ENCODE peak calls at places on chromosomes 16 and 17, in seven cellular contexts. One of them, this sample, is unnamed.
A peak's percentile ranks its signal among the peaks of the same experiment; 100 is the strongest.

GRCh38 chr17:69874220-69874670 is 200.8 kb upstream of the KCNJ16 start:
- DNase-seq in WTC11: no peak
- DNase-seq in CD8-positive, alpha-beta T cell: no peak
- DNase-seq in left ventricle myocardium inferior: no peak
- DNase-seq in colonic mucosa: no peak
- DNase-seq in BJ: peak; percentile 56
- DNase-seq in A549: no peak
- DNase-seq in this sample: no peak

GRCh38 chr16:1557576-1557975 is 24.1 kb downstream of the TMEM204 start:
- DNase-seq in WTC11: no peak
- DNase-seq in CD8-positive, alpha-beta T cell: no peak
- DNase-seq in left ventricle myocardium inferior: no peak
- DNase-seq in colonic mucosa: no peak
- DNase-seq in BJ: no peak
- DNase-seq in A549: no peak
- DNase-seq in this sample: no peak

GRCh38 chr16:476039-476438 is 50.6 kb downstream of the RAB11FIP3 start:
- DNase-seq in WTC11: no peak
- DNase-seq in CD8-positive, alpha-beta T cell: no peak
- DNase-seq in left ventricle myocardium inferior: no peak
- DNase-seq in colonic mucosa: peak; percentile 34
- DNase-seq in BJ: no peak
- DNase-seq in A549: no peak
- DNase-seq in this sample: no peak

GRCh38 chr17:80030730-80031410 is 4.8 kb downstream of the TBC1D16 start:
- DNase-seq in WTC11: no peak
- DNase-seq in CD8-positive, alpha-beta T cell: no peak
- DNase-seq in left ventricle myocardium inferior: no peak
- DNase-seq in colonic mucosa: peak; percentile 82
- DNase-seq in BJ: no peak
- DNase-seq in A549: no peak
- DNase-seq in this sample: no peak

GRCh38 chr17:7327056-7327455 is 2.1 kb downstream of the NEURL4 start:
- DNase-seq in WTC11: no peak
- DNase-seq in CD8-positive, alpha-beta T cell: no peak
- DNase-seq in left ventricle myocardium inferior: no peak
- DNase-seq in colonic mucosa: no peak
- DNase-seq in BJ: no peak
- DNase-seq in A549: no peak
- DNase-seq in this sample: no peak

GRCh38 chr17:38748329-38749221 is at the start of gene PCGF2:
- DNase-seq in WTC11: peak; percentile 96
- DNase-seq in CD8-positive, alpha-beta T cell: no peak
- DNase-seq in left ventricle myocardium inferior: peak; percentile 94
- DNase-seq in colonic mucosa: peak; percentile 95
- DNase-seq in BJ: peak; percentile 31
- DNase-seq in A549: peak; percentile 94
- DNase-seq in this sample: peak; percentile 75

GRCh38 chr16:89534147-89534788 is 26.1 kb downstream of the SPG7 start:
- DNase-seq in WTC11: no peak
- DNase-seq in CD8-positive, alpha-beta T cell: peak; percentile 26
- DNase-seq in left ventricle myocardium inferior: no peak
- DNase-seq in colonic mucosa: no peak
- DNase-seq in BJ: no peak
- DNase-seq in A549: no peak
- DNase-seq in this sample: peak; percentile 61

GRCh38 chr16:83830091-83830768 is 22.5 kb downstream of the HSBP1 start:
- DNase-seq in WTC11: peak; percentile 28
- DNase-seq in CD8-positive, alpha-beta T cell: no peak
- DNase-seq in left ventricle myocardium inferior: no peak
- DNase-seq in colonic mucosa: no peak
- DNase-seq in BJ: no peak
- DNase-seq in A549: no peak
- DNase-seq in this sample: no peak

GRCh38 chr17:41654134-41654907 is 29.9 kb upstream of the KRT17 start:
- DNase-seq in WTC11: no peak
- DNase-seq in CD8-positive, alpha-beta T cell: no peak
- DNase-seq in left ventricle myocardium inferior: no peak
- DNase-seq in colonic mucosa: peak; percentile 94
- DNase-seq in BJ: no peak
- DNase-seq in A549: peak; percentile 79
- DNase-seq in this sample: no peak

GRCh38 chr17:44279586-44280344 is 11.8 kb upstream of the SLC4A1 start:
- DNase-seq in WTC11: peak; percentile 80
- DNase-seq in CD8-positive, alpha-beta T cell: no peak
- DNase-seq in left ventricle myocardium inferior: peak; percentile 78
- DNase-seq in colonic mucosa: peak; percentile 66
- DNase-seq in BJ: peak; percentile 51
- DNase-seq in A549: peak; percentile 51
- DNase-seq in this sample: peak; percentile 85

GRCh38 chr16:72936408-72936807 is 111.5 kb downstream of the ZFHX3 start:
- DNase-seq in WTC11: no peak
- DNase-seq in CD8-positive, alpha-beta T cell: no peak
- DNase-seq in left ventricle myocardium inferior: no peak
- DNase-seq in colonic mucosa: no peak
- DNase-seq in BJ: no peak
- DNase-seq in A549: no peak
- DNase-seq in this sample: no peak

GRCh38 chr17:35981908-35982330 is 622 bp upstream of the CCL16 start:
- DNase-seq in WTC11: peak; percentile 61
- DNase-seq in CD8-positive, alpha-beta T cell: no peak
- DNase-seq in left ventricle myocardium inferior: no peak
- DNase-seq in colonic mucosa: no peak
- DNase-seq in BJ: no peak
- DNase-seq in A549: no peak
- DNase-seq in this sample: no peak

DNA sequence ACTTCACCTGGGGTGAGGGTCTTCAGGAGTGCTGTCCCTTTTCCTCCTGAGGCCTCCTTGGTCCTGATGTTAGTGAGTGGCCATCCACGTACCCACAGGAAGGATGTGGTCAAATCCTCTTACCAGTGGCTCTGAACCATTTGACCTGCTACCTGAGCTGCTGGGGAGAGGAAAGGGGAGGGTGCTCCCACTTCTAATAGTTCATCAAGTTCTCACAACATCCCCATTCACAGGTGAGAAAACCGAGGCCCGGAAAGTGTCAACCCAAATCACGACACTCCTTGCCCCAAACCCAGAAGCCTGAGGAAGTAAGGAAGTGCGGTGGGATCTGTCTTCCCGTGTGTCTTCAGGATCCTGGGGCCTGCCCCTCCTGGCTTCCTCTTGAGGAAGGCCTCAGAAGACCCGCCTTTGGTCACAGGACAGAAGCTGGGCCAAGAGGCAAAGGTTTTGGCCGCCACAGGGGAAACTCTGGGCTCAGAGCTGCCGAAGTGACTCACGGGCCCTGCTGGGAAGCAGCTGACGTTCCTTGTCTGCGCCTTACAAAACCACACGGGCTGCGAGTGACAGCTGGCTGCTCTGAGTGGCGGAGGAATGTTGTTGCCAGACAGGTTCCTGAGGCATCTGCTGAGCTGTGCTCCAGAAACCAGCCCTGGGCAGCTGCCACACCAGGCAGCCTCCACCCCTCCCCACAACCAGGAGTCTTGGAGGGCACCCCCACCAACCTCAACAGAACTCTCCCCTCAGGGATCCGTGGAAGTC is 13.9 kb upstream of the KIFC3 start:
- DNase-seq in WTC11: peak; percentile 64
- DNase-seq in CD8-positive, alpha-beta T cell: no peak
- DNase-seq in left ventricle myocardium inferior: peak; percentile 88
- DNase-seq in colonic mucosa: peak; percentile 72
- DNase-seq in BJ: peak; percentile 75
- DNase-seq in A549: peak; percentile 81
- DNase-seq in this sample: peak; percentile 54
- TF ChIP-seq CTCF in WTC11: no peak
- TF ChIP-seq CTCF in CD8-positive, alpha-beta T cell: no peak
- TF ChIP-seq CTCF in left ventricle myocardium inferior: no peak
- TF ChIP-seq CTCF in colonic mucosa: no peak
- TF ChIP-seq CTCF in BJ: no peak
- TF ChIP-seq CTCF in A549: no peak
- TF ChIP-seq CTCF in this sample: no peak

DNA sequence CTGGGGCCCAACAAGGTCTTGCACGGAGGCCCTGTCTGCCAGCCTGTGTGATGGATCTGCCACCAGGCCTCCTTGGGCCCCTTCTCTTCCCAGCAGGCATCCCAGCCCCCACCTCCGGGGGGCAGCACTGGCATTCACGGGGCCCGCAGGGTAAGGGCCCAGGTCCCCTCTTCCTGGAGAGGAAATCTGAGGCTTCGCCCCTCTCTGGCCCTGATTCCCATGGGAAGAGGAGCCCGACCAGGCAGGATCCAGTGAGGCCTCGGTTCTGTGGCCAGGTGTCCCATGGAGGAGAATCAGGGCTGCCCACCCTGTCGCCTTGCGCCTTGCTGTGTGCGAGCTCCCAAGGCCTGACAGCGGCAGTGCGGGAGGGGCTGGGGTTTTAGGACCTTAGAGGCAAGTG is 48.4 kb downstream of the PDPK1 start:
- DNase-seq in WTC11: peak; percentile 60
- DNase-seq in CD8-positive, alpha-beta T cell: no peak
- DNase-seq in left ventricle myocardium inferior: peak; percentile 9
- DNase-seq in colonic mucosa: no peak
- DNase-seq in BJ: no peak
- DNase-seq in A549: no peak
- DNase-seq in this sample: no peak
- TF ChIP-seq CTCF in WTC11: peak; percentile 42
- TF ChIP-seq CTCF in CD8-positive, alpha-beta T cell: no peak
- TF ChIP-seq CTCF in left ventricle myocardium inferior: peak; percentile 19
- TF ChIP-seq CTCF in colonic mucosa: no peak
- TF ChIP-seq CTCF in BJ: peak; percentile 9
- TF ChIP-seq CTCF in A549: no peak
- TF ChIP-seq CTCF in this sample: no peak

GRCh38 chr17:83067718-83068261 is 11.6 kb upstream of the METRNL start:
- DNase-seq in WTC11: no peak
- DNase-seq in CD8-positive, alpha-beta T cell: no peak
- DNase-seq in left ventricle myocardium inferior: peak; percentile 8
- DNase-seq in colonic mucosa: no peak
- DNase-seq in BJ: no peak
- DNase-seq in A549: peak; percentile 54
- DNase-seq in this sample: no peak
- TF ChIP-seq CTCF in WTC11: no peak
- TF ChIP-seq CTCF in CD8-positive, alpha-beta T cell: no peak
- TF ChIP-seq CTCF in left ventricle myocardium inferior: no peak
- TF ChIP-seq CTCF in colonic mucosa: no peak
- TF ChIP-seq CTCF in BJ: no peak
- TF ChIP-seq CTCF in A549: no peak
- TF ChIP-seq CTCF in this sample: no peak

DNA sequence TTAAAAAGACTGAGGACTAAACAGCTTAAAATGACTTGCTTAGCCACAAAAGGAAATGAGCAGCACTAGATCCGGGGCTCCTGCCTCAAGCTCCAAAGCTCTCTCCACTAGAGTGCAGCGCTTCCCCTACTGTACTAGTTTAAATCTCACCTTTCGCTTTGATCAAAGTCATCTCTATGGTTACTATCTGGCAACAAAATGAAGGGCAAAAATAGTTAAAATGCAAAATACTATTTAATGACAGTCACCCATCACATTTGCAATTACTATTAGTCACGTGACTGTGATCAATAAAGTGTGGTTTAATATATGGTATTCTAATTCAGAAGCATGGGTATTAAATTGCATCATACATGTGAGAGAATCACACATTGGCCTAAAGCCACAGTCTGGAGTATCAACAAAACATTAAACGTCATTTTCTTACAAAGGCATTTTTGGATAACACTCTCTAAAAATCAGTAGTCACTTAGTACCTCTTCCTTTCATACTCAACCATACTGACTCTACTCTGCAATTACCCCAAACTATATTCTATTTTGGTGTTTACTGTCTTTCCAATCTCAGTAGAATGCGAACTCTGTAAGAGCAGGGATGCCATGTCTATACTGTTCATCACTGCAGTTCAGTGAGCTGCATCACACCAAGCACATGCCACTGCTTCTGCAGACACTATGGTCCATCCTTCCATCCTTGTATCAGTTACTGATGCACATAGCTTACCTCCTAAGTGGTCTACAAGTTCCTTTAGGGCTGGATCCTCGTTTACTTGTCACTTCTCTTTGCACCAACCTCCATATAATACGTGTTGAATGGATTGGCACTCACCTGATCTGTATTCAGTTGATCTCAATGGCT is 6.2 kb downstream of the PSMD12 start:
- DNase-seq in WTC11: no peak
- DNase-seq in CD8-positive, alpha-beta T cell: no peak
- DNase-seq in left ventricle myocardium inferior: no peak
- DNase-seq in colonic mucosa: no peak
- DNase-seq in BJ: no peak
- DNase-seq in A549: peak; percentile 60
- DNase-seq in this sample: no peak
- TF ChIP-seq CTCF in WTC11: no peak
- TF ChIP-seq CTCF in CD8-positive, alpha-beta T cell: peak; percentile 63
- TF ChIP-seq CTCF in left ventricle myocardium inferior: peak; percentile 33
- TF ChIP-seq CTCF in colonic mucosa: no peak
- TF ChIP-seq CTCF in BJ: peak; percentile 44
- TF ChIP-seq CTCF in A549: peak; percentile 32
- TF ChIP-seq CTCF in this sample: no peak

GRCh38 chr16:87507351-87508069 is 14.7 kb upstream of the ZCCHC14 start:
- DNase-seq in WTC11: no peak
- DNase-seq in CD8-positive, alpha-beta T cell: no peak
- DNase-seq in left ventricle myocardium inferior: no peak
- DNase-seq in colonic mucosa: no peak
- DNase-seq in BJ: no peak
- DNase-seq in A549: no peak
- DNase-seq in this sample: no peak
- TF ChIP-seq CTCF in WTC11: no peak
- TF ChIP-seq CTCF in CD8-positive, alpha-beta T cell: no peak
- TF ChIP-seq CTCF in left ventricle myocardium inferior: no peak
- TF ChIP-seq CTCF in colonic mucosa: no peak
- TF ChIP-seq CTCF in BJ: no peak
- TF ChIP-seq CTCF in A549: no peak
- TF ChIP-seq CTCF in this sample: no peak

DNA sequence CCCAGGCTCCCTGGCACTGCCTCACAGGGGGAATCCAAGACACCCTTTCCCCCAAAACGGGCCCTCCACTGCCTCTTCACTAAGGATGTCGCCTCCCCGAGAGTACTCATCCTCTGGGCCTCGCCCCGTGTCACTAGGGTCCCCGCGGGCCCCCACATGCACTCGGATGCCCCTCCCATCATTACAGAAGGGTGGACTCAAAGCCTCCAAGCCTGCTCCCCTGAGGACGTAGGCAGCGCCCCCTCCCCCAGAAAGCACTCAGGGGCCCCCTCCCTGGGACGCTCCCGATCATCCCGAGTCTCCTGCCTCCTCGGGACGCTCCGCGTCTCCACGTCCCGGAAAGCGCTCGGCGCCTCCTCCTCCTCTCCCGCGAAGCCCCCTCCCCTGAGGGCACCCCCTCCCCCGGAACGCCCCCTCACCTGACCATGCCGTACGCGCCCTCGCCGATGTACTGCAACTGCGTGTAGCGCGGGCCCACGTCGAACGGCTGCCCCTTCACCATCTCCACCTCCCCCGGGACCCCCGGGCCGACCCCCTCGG is 329 bp downstream of the MAPK3 start:
- DNase-seq in WTC11: peak; percentile 57
- DNase-seq in CD8-positive, alpha-beta T cell: peak; percentile 15
- DNase-seq in left ventricle myocardium inferior: no peak
- DNase-seq in colonic mucosa: peak; percentile 47
- DNase-seq in BJ: no peak
- DNase-seq in A549: no peak
- DNase-seq in this sample: no peak
- TF ChIP-seq CTCF in WTC11: no peak
- TF ChIP-seq CTCF in CD8-positive, alpha-beta T cell: no peak
- TF ChIP-seq CTCF in left ventricle myocardium inferior: no peak
- TF ChIP-seq CTCF in colonic mucosa: no peak
- TF ChIP-seq CTCF in BJ: no peak
- TF ChIP-seq CTCF in A549: no peak
- TF ChIP-seq CTCF in this sample: no peak

GRCh38 chr17:66855204-66855603 is 20.3 kb downstream of the CACNG5 start:
- DNase-seq in WTC11: peak; percentile 90
- DNase-seq in CD8-positive, alpha-beta T cell: no peak
- DNase-seq in left ventricle myocardium inferior: no peak
- DNase-seq in colonic mucosa: peak; percentile 39
- DNase-seq in BJ: no peak
- DNase-seq in A549: no peak
- DNase-seq in this sample: no peak
- TF ChIP-seq CTCF in WTC11: peak; percentile 90
- TF ChIP-seq CTCF in CD8-positive, alpha-beta T cell: peak; percentile 40
- TF ChIP-seq CTCF in left ventricle myocardium inferior: peak; percentile 24
- TF ChIP-seq CTCF in colonic mucosa: no peak
- TF ChIP-seq CTCF in BJ: peak; percentile 36
- TF ChIP-seq CTCF in A549: peak; percentile 16
- TF ChIP-seq CTCF in this sample: peak; percentile 25

This sample was measured in GM20000.